ENCODE peak calls at places on chromosomes 6 and 20, in five cellular contexts. J is K562, C is HCT116, F is HepG2, K is SK-N-SH. Y is an unnamed sample.

GRCh38 chr6:1607236-1607556 is 2.5 kb upstream of the FOXC1 start:
- DNase-seq in J (no peak), C (no peak), F (no peak), K (no peak), Y (no peak)

GRCh38 chr6:149935246-149935645 is 6.6 kb upstream of the ULBP2 start:
- DNase-seq in J (no peak), C (no peak), F (no peak), K (no peak), Y (no peak)

GRCh38 chr6:30555428-30556005 is 772 bp downstream of the GNL1 start:
- DNase-seq in J (peak), C (no peak), F (no peak), K (no peak), Y (peak)

GRCh38 chr6:45049188-45049843 is 278.8 kb upstream of the RUNX2 start:
- DNase-seq in J (no peak), C (no peak), F (peak), K (no peak), Y (no peak)

GRCh38 chr20:45913105-45913504 is 1.1 kb upstream of the PLTP start:
- DNase-seq in J (no peak), C (no peak), F (no peak), K (no peak), Y (no peak)

GRCh38 chr6:42315991-42316378 is 98.3 kb upstream of the MRPS10 start:
- DNase-seq in J (no peak), C (peak), F (peak), K (no peak), Y (peak)

GRCh38 chr6:113570176-113570575 is 287.0 kb upstream of the MARCKS start:
- DNase-seq in J (no peak), C (no peak), F (no peak), K (no peak), Y (no peak)

GRCh38 chr6:1024587-1024986 is 287.3 kb upstream of the FOXQ1 start:
- DNase-seq in J (no peak), C (no peak), F (peak), K (no peak), Y (no peak)

GRCh38 chr20:50918403-50918802 is 12.8 kb downstream of the ADNP start:
- DNase-seq in J (no peak), C (no peak), F (no peak), K (no peak), Y (no peak)

GRCh38 chr20:62303327-62304226 is 780 bp downstream of the ADRM1 start:
- DNase-seq in J (no peak), C (no peak), F (peak), K (no peak), Y (no peak)

GRCh38 chr6:23173231-23173630 is 603.9 kb downstream of the HDGFL1 start:
- DNase-seq in J (no peak), C (no peak), F (no peak), K (no peak), Y (no peak)

GRCh38 chr6:105515054-105515453 is 112.2 kb upstream of the PREP start:
- DNase-seq in J (no peak), C (no peak), F (no peak), K (no peak), Y (peak)

GRCh38 chr6:120648713-120649112 is 685.6 kb downstream of the TBC1D32 start:
- DNase-seq in J (no peak), C (no peak), F (no peak), K (no peak), Y (no peak)

GRCh38 chr6:156988276-156989158 is 211.3 kb downstream of the ARID1B start:
- DNase-seq in J (peak), C (no peak), F (peak), K (peak), Y (peak)

GRCh38 chr6:154638369-154638768 is 94.8 kb upstream of the SCAF8 start:
- DNase-seq in J (no peak), C (no peak), F (no peak), K (no peak), Y (no peak)

GRCh38 chr6:3022765-3023662 is 23.3 kb downstream of the NQO2 start:
- DNase-seq in J (no peak), C (no peak), F (no peak), K (no peak), Y (no peak)

GRCh38 chr6:163897030-163897429 is 482.5 kb downstream of the QKI start:
- DNase-seq in J (no peak), C (no peak), F (no peak), K (no peak), Y (no peak)

GRCh38 chr20:6632187-6632586 is 135.3 kb upstream of the BMP2 start:
- DNase-seq in J (no peak), C (no peak), F (peak), K (peak), Y (no peak)

GRCh38 chr6:11111769-11112437 is 378 bp upstream of the ERVFRD-1 start:
- DNase-seq in J (peak), C (no peak), F (no peak), K (no peak), Y (no peak)

GRCh38 chr6:45746046-45746445 is 269.6 kb downstream of the CLIC5 start:
- DNase-seq in J (no peak), C (no peak), F (no peak), K (no peak), Y (no peak)

GRCh38 chr20:7113577-7114466 is 346.3 kb downstream of the BMP2 start:
- DNase-seq in J (no peak), C (no peak), F (peak), K (peak), Y (peak)

GRCh38 chr6:144006731-144007454 is 1.2 kb downstream of the PLAGL1 start:
- DNase-seq in J (peak), C (peak), F (no peak), K (peak), Y (no peak)

GRCh38 chr6:140394141-140394540 is 1019.7 kb upstream of the CITED2 start:
- DNase-seq in J (no peak), C (no peak), F (no peak), K (no peak), Y (no peak)

GRCh38 chr20:41616228-41616627 is 1.9 kb downstream of the CHD6 start:
- DNase-seq in J (no peak), C (no peak), F (peak), K (no peak), Y (no peak)

GRCh38 chr20:41617931-41618806 is at the start of gene CHD6:
- DNase-seq in J (peak), C (peak), F (peak), K (peak), Y (peak)

GRCh38 chr20:41619360-41620115 is 1.4 kb upstream of the CHD6 start:
- DNase-seq in J (no peak), C (no peak), F (no peak), K (peak), Y (no peak)

GRCh38 chr20:41617059-41617921 is 887 bp downstream of the CHD6 start:
- DNase-seq in J (no peak), C (no peak), F (peak), K (peak), Y (no peak)

DNA sequence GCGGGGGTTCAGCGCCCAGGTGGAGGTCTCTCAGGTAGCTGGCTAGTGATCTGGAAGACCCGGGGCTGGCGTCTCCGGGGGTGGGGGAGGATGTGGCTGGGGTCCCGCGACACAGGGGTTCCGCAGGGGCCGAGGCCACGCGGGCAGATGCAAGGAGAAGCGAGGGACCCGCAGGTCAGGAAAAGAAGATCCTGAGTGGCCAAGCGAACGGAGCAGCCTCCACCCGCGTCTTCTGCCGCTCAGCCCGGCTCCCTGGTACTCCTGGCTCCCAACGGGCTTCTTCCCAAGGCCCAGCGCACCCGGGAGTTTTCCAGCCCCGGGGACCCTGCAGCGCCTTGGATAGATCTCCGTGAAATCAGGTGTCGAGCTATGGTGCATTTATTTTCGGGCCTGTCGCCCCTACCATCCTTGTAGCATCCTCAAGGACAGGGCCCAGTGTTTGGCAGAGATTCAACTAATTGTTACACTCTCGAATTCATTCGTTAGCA is 674 bp upstream of the CHD6 start:
- DNase-seq in J (no peak), C (no peak), F (no peak), K (no peak), Y (no peak)
- TF ChIP-seq YY1 in J (no peak), C (no peak), F (no peak), K (no peak), Y (no peak)

GRCh38 chr6:32202186-32202585 is 9.7 kb upstream of the GPSM3 start:
- DNase-seq in J (no peak), C (no peak), F (no peak), K (no peak), Y (no peak)
- TF ChIP-seq YY1 in J (no peak), C (no peak), F (no peak), K (no peak), Y (no peak)

DNA sequence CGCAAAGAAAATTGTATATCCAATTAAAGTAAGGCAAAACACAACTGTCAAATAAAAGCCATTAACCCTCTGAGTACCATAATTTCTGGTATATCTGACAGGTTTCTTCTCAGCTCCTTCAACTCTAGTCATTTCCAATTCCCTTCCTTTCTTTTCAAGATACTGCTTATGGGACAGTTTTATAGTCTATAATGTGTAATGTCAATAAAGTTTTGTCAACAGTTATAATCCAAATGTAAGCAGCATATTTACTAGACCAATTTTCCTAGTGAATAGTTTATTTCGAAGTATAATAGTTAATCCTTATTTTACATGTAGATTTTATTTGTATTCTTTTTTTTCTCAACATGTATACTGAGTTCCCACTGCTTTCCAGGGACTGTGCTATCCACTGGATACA is 1081.8 kb downstream of the EPHA7 start:
- DNase-seq in J (no peak), C (no peak), F (no peak), K (no peak), Y (no peak)
- TF ChIP-seq YY1 in J (no peak), C (no peak), F (no peak), K (no peak), Y (no peak)

DNA sequence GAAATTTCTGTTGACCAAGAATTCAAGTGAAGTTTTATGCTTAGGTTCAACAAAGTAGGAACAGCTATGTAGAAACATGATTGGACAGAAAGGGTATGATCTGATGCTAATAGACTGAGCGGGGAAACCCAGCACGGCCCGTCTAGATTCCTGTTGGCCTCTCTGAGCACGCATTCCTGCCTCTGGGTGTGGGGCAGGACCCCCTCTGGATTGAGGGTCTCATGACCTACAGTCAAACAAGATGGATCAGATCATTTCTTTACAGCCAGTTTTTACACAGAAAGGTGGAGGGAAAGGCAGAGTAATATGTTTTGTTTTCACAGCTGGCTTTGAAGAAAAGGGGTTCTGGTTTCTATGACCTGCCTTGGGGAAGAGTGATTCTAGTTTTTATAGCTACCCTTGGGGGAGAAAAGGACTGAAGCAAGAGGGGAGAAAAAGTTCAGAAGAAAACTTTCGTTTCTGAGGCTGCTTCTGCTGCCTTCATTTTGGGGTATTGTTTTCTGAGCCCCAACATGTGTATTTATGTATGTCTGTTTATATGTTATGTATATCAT is 99.6 kb upstream of the SLC22A16 start:
- DNase-seq in J (no peak), C (no peak), F (no peak), K (no peak), Y (no peak)
- TF ChIP-seq YY1 in J (no peak), C (no peak), F (no peak), K (no peak), Y (no peak)

DNA sequence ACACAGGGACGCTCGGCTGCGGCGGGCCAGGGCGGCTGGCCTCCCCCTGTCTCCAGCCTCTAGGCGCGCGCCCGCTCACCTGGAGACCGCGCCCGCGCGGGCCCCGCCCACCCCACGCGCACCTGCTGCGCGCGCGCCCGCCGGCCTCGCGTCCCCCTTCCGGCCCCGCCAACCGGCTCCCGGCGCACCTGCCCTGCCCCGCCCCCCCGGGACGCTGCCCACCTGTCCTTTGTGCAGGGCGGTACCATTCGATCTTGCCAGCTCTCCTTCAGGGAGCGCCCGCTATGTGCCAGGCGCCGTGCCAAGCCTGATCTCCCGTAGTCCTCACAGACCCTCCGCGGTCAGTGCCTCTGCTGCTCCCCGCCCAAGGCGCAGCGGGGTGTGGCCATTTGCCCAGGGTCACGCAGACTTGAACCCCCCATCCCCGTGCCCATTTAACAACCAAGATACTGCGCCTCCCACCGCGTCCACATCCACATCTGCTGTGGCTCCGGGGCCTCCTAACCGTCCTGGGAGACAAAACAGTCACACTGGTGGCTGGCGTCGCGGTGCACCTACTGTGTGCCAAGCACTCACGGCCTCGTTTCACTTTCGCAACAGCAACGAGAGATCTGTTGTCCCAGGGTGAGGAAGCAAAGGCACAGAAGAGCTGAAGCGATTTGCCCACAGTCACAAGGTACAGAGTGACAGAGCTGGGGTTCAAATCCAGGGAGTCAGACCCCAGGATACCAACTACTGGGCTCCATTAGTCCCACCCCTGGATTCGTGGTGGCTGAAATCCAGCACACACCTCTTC is 48.1 kb downstream of the NOL4L start:
- DNase-seq in J (peak), C (no peak), F (no peak), K (peak), Y (no peak)
- TF ChIP-seq YY1 in J (no peak), C (no peak), F (no peak), K (no peak), Y (no peak)

GRCh38 chr6:63452117-63452516 is 120.2 kb upstream of the LOC128125822 start:
- DNase-seq in J (no peak), C (no peak), F (peak), K (no peak), Y (no peak)
- TF ChIP-seq YY1 in J (no peak), C (no peak), F (no peak), K (no peak), Y (no peak)